ENCODE peak calls at places on chromosome 4, in eight cellular contexts. S, W, J, P, C, G, T and M are unnamed samples.

GRCh38 chr4:169484485-169484884 is 127.9 kb downstream of the NEK1 start:
- DNase-seq in S (no peak), W (peak), J (no peak), P (no peak), C (no peak), G (no peak), T (no peak), M (no peak)

GRCh38 chr4:122602277-122603142 is 18.4 kb downstream of the IL21 start:
- DNase-seq in S (no peak), W (peak), J (no peak), P (no peak), C (no peak), G (no peak), T (no peak), M (no peak)

GRCh38 chr4:119729815-119730643 is 101.4 kb upstream of the PDE5A start:
- DNase-seq in S (no peak), W (peak), J (no peak), P (no peak), C (no peak), G (peak), T (no peak), M (no peak)

GRCh38 chr4:75633846-75634245 is 3.5 kb upstream of the CDKL2 start:
- DNase-seq in S (no peak), W (peak), J (no peak), P (no peak), C (no peak), G (no peak), T (no peak), M (no peak)

GRCh38 chr4:77538144-77538543 is 67.5 kb upstream of the CXCL13 start:
- DNase-seq in S (no peak), W (peak), J (no peak), P (no peak), C (no peak), G (no peak), T (no peak), M (no peak)

GRCh38 chr4:169200361-169201030 is 70.3 kb downstream of the SH3RF1 start:
- DNase-seq in S (no peak), W (no peak), J (no peak), P (no peak), C (no peak), G (no peak), T (no peak), M (no peak)

GRCh38 chr4:113328514-113328913 is 279.1 kb downstream of the ANK2 start:
- DNase-seq in S (peak), W (no peak), J (no peak), P (no peak), C (no peak), G (no peak), T (no peak), M (no peak)

GRCh38 chr4:159871141-159871540 is 768.3 kb downstream of the RAPGEF2 start:
- DNase-seq in S (no peak), W (peak), J (no peak), P (no peak), C (no peak), G (no peak), T (no peak), M (no peak)

GRCh38 chr4:153934689-153935017 is 145.8 kb upstream of the SFRP2 start:
- DNase-seq in S (no peak), W (no peak), J (no peak), P (no peak), C (no peak), G (no peak), T (no peak), M (no peak)

GRCh38 chr4:129261584-129261983 is 165.6 kb downstream of the C4orf33 start:
- DNase-seq in S (no peak), W (no peak), J (peak), P (no peak), C (no peak), G (no peak), T (no peak), M (no peak)

GRCh38 chr4:79576480-79576803 is 168.4 kb upstream of the GK2 start:
- DNase-seq in S (peak), W (peak), J (peak), P (peak), C (no peak), G (no peak), T (no peak), M (no peak)

GRCh38 chr4:1683371-1683902 is 676 bp downstream of the FAM53A start:
- DNase-seq in S (peak), W (peak), J (no peak), P (no peak), C (no peak), G (no peak), T (no peak), M (no peak)

GRCh38 chr4:39792128-39792527 is 94.2 kb downstream of the UBE2K start:
- DNase-seq in S (no peak), W (no peak), J (no peak), P (no peak), C (no peak), G (no peak), T (no peak), M (no peak)

GRCh38 chr4:12993923-12994322 is 490.2 kb downstream of the RAB28 start:
- DNase-seq in S (no peak), W (no peak), J (no peak), P (no peak), C (no peak), G (no peak), T (no peak), M (no peak)

GRCh38 chr4:89243741-89244252 is 63.8 kb downstream of the GPRIN3 start:
- DNase-seq in S (no peak), W (no peak), J (no peak), P (no peak), C (no peak), G (no peak), T (no peak), M (no peak)

GRCh38 chr4:24973471-24974251 is 57.1 kb downstream of the LGI2 start:
- DNase-seq in S (no peak), W (no peak), J (no peak), P (no peak), C (no peak), G (peak), T (no peak), M (peak)

GRCh38 chr4:81736324-81736723 is 264.6 kb upstream of the RASGEF1B start:
- DNase-seq in S (no peak), W (no peak), J (no peak), P (no peak), C (no peak), G (no peak), T (no peak), M (no peak)

GRCh38 chr4:6605114-6605513 is 30.1 kb downstream of the MAN2B2 start:
- DNase-seq in S (no peak), W (no peak), J (no peak), P (no peak), C (no peak), G (no peak), T (no peak), M (no peak)

GRCh38 chr4:120034913-120035312 is 31.7 kb downstream of the MAD2L1 start:
- DNase-seq in S (no peak), W (peak), J (no peak), P (no peak), C (no peak), G (no peak), T (no peak), M (no peak)

GRCh38 chr4:113673450-113673849 is 88.1 kb downstream of the CAMK2D start:
- DNase-seq in S (no peak), W (no peak), J (no peak), P (no peak), C (peak), G (no peak), T (peak), M (no peak)